ENCODE peak calls at places on chromosome 1, in nine cellular contexts. Y, R, G, S, O, D, F, Z and U are unnamed samples.

GRCh38 chr1:150256549-150257341 is 829 bp upstream of the CA14 start:
- DNase-seq in D (no peak), Y (no peak), F (no peak), Z (no peak), O (no peak), R (peak), S (no peak), G (no peak), U (no peak)

GRCh38 chr1:226365166-226365565 is 42.7 kb downstream of the PARP1 start:
- DNase-seq in O (no peak), S (no peak), Z (no peak), F (no peak), D (no peak), Y (no peak), G (no peak), R (no peak), U (no peak)

GRCh38 chr1:114015075-114015474 is 35.8 kb downstream of the OLFML3 start:
- DNase-seq in Y (no peak), F (no peak), D (no peak), S (no peak), G (no peak), Z (no peak), O (no peak), R (peak), U (no peak)

GRCh38 chr1:1202831-1203560 is 3.4 kb downstream of the TNFRSF18 start:
- DNase-seq in R (no peak), Y (no peak), O (peak), G (no peak), F (no peak), D (no peak), S (no peak), Z (no peak), U (no peak)

GRCh38 chr1:50978852-50979781 is 9.1 kb downstream of the CDKN2C start:
- DNase-seq in R (no peak), D (no peak), S (no peak), F (peak), Z (peak), G (peak), O (no peak), Y (no peak), U (peak)

GRCh38 chr1:145826030-145826429 is 2.0 kb downstream of the POLR3C start:
- DNase-seq in R (no peak), G (no peak), D (no peak), Y (no peak), F (no peak), O (no peak), S (peak), Z (no peak), U (no peak)

GRCh38 chr1:172887162-172887561 is 163.6 kb downstream of the TNFSF18 start:
- DNase-seq in D (no peak), S (no peak), F (no peak), G (no peak), O (no peak), R (no peak), Z (no peak), Y (no peak), U (no peak)

GRCh38 chr1:51512120-51512519 is 6.9 kb downstream of the EPS15 start:
- DNase-seq in Z (no peak), R (no peak), O (no peak), Y (no peak), D (no peak), G (no peak), S (no peak), F (no peak), U (no peak)

GRCh38 chr1:108049083-108049819 is 84.3 kb upstream of the VAV3 start:
- DNase-seq in Y (peak), G (no peak), Z (no peak), S (peak), D (no peak), F (peak), O (no peak), R (peak), U (no peak)

GRCh38 chr1:4117196-4117595 is 217.1 kb upstream of the C1orf174 start:
- DNase-seq in Z (no peak), O (no peak), D (peak), Y (no peak), S (no peak), F (no peak), R (no peak), G (no peak), U (no peak)

GRCh38 chr1:229384822-229385221 is 42.0 kb upstream of the CCSAP start:
- DNase-seq in S (no peak), F (no peak), O (no peak), Z (no peak), D (no peak), G (no peak), R (no peak), Y (no peak), U (no peak)

GRCh38 chr1:14529436-14529835 is 69.0 kb upstream of the KAZN start:
- DNase-seq in O (no peak), Z (no peak), G (no peak), R (no peak), S (peak), D (no peak), Y (no peak), F (no peak), U (no peak)

GRCh38 chr1:223039990-223040389 is 103.1 kb downstream of the TLR5 start:
- DNase-seq in R (no peak), O (no peak), Z (no peak), G (no peak), F (no peak), D (no peak), S (no peak), Y (no peak), U (no peak)

GRCh38 chr1:216461466-216461865 is 38.2 kb upstream of the USH2A start:
- DNase-seq in Y (no peak), Z (no peak), S (no peak), G (no peak), R (peak), F (peak), O (no peak), D (no peak), U (no peak)

GRCh38 chr1:63506782-63507181 is 16.2 kb downstream of the ITGB3BP start:
- DNase-seq in S (no peak), Y (no peak), R (no peak), G (no peak), Z (no peak), D (no peak), F (no peak), O (no peak), U (no peak)

GRCh38 chr1:25442178-25442577 is 11.5 kb downstream of the MACO1 start:
- DNase-seq in Y (no peak), F (no peak), Z (no peak), O (no peak), G (no peak), D (no peak), R (peak), S (no peak), U (no peak)

GRCh38 chr1:153959454-153959853 is 1.0 kb upstream of the CRTC2 start:
- DNase-seq in F (no peak), O (no peak), G (no peak), S (no peak), R (no peak), D (no peak), Y (no peak), Z (no peak), U (no peak)

GRCh38 chr1:241817331-241817792 is 30.6 kb upstream of the EXO1 start:
- DNase-seq in S (no peak), O (no peak), Y (no peak), F (peak), D (no peak), R (peak), Z (no peak), G (no peak), U (no peak)

GRCh38 chr1:9753121-9753531 is 70.6 kb downstream of the CLSTN1 start:
- DNase-seq in F (peak), D (no peak), O (peak), Y (no peak), G (no peak), R (peak), S (no peak), Z (no peak), U (no peak)

GRCh38 chr1:18373882-18374493 is 106.7 kb upstream of the KLHDC7A start:
- DNase-seq in Y (no peak), R (no peak), Z (no peak), G (no peak), S (no peak), D (no peak), O (no peak), F (no peak), U (no peak)

GRCh38 chr1:53807916-53808315 is 30.2 kb downstream of the NDC1 start:
- DNase-seq in F (peak), O (no peak), D (no peak), Y (no peak), Z (no peak), G (no peak), S (no peak), R (peak), U (no peak)

GRCh38 chr1:40917995-40918711 is 56.0 kb upstream of the CITED4 start:
- DNase-seq in Z (no peak), S (no peak), G (no peak), R (no peak), F (no peak), O (no peak), D (peak), Y (no peak), U (no peak)

GRCh38 chr1:241647658-241648057 is 4.4 kb upstream of the WDR64 start:
- DNase-seq in F (no peak), G (no peak), Y (no peak), O (no peak), Z (no peak), S (peak), D (no peak), R (peak), U (no peak)

GRCh38 chr1:41673355-41673754 is 188.9 kb upstream of the EDN2 start:
- DNase-seq in Y (peak), Z (no peak), R (no peak), D (peak), F (no peak), S (peak), G (no peak), O (no peak), U (no peak)